ENCODE peak calls at places on chromosomes 2 and 18, in five cellular contexts. One of them, this sample, is unnamed.

GRCh38 chr18:7272268-7273049 is 41.6 kb downstream of the LRRC30 start:
- DNase-seq in foreskin fibroblast: peak; percentile 46
- DNase-seq in RWPE2: no peak
- DNase-seq in GM23338: peak; percentile 89
- DNase-seq in AG04449: no peak
- DNase-seq in this sample: peak; percentile 75

GRCh38 chr2:52145005-52145404 is 1113.1 kb upstream of the NRXN1 start:
- DNase-seq in foreskin fibroblast: no peak
- DNase-seq in RWPE2: no peak
- DNase-seq in AG04449: no peak
- DNase-seq in GM23338: no peak
- DNase-seq in this sample: no peak

GRCh38 chr2:85843543-85843942 is 45.2 kb downstream of the ST3GAL5 start:
- DNase-seq in RWPE2: no peak
- DNase-seq in AG04449: no peak
- DNase-seq in GM23338: peak; percentile 72
- DNase-seq in foreskin fibroblast: no peak
- DNase-seq in this sample: no peak

GRCh38 chr2:222594679-222595078 is 61.2 kb downstream of the FARSB start:
- DNase-seq in AG04449: no peak
- DNase-seq in RWPE2: no peak
- DNase-seq in foreskin fibroblast: peak; percentile 62
- DNase-seq in GM23338: no peak
- DNase-seq in this sample: peak; percentile 69

GRCh38 chr18:56067216-56067611 is 479.2 kb upstream of the TCF4 start:
- DNase-seq in AG04449: peak; percentile 33
- DNase-seq in foreskin fibroblast: no peak
- DNase-seq in RWPE2: no peak
- DNase-seq in GM23338: no peak
- DNase-seq in this sample: peak; percentile 87

GRCh38 chr2:231037731-231038482 is 584 bp downstream of the C2orf72 start:
- DNase-seq in GM23338: peak; percentile 26
- DNase-seq in foreskin fibroblast: no peak
- DNase-seq in RWPE2: no peak
- DNase-seq in AG04449: no peak
- DNase-seq in this sample: no peak

GRCh38 chr2:32805104-32806095 is 141.4 kb upstream of the LTBP1 start:
- DNase-seq in RWPE2: no peak
- DNase-seq in foreskin fibroblast: no peak
- DNase-seq in GM23338: no peak
- DNase-seq in AG04449: no peak
- DNase-seq in this sample: no peak

GRCh38 chr2:230901006-230901405 is 24.0 kb downstream of the GPR55 start:
- DNase-seq in AG04449: no peak
- DNase-seq in RWPE2: no peak
- DNase-seq in GM23338: no peak
- DNase-seq in foreskin fibroblast: no peak
- DNase-seq in this sample: no peak

GRCh38 chr2:131404794-131405193 is 40.8 kb upstream of the RAB6D start:
- DNase-seq in AG04449: no peak
- DNase-seq in GM23338: peak; percentile 10
- DNase-seq in RWPE2: no peak
- DNase-seq in foreskin fibroblast: no peak
- DNase-seq in this sample: no peak

GRCh38 chr18:9434240-9434701 is 41.0 kb upstream of the RALBP1 start:
- DNase-seq in RWPE2: no peak
- DNase-seq in foreskin fibroblast: no peak
- DNase-seq in AG04449: no peak
- DNase-seq in GM23338: peak; percentile 24
- DNase-seq in this sample: no peak

GRCh38 chr18:45449761-45450227 is 165.5 kb upstream of the SLC14A2 start:
- DNase-seq in AG04449: no peak
- DNase-seq in RWPE2: no peak
- DNase-seq in foreskin fibroblast: peak; percentile 12
- DNase-seq in GM23338: no peak
- DNase-seq in this sample: peak; percentile 64

GRCh38 chr2:31578316-31578715 is 2.4 kb downstream of the SRD5A2 start:
- DNase-seq in RWPE2: no peak
- DNase-seq in foreskin fibroblast: no peak
- DNase-seq in GM23338: no peak
- DNase-seq in AG04449: no peak
- DNase-seq in this sample: no peak

GRCh38 chr2:29398384-29399237 is 283.4 kb downstream of the CLIP4 start:
- DNase-seq in foreskin fibroblast: no peak
- DNase-seq in GM23338: no peak
- DNase-seq in AG04449: no peak
- DNase-seq in RWPE2: no peak
- DNase-seq in this sample: no peak

GRCh38 chr2:74554821-74555531 is 456 bp downstream of the DOK1 start:
- DNase-seq in GM23338: peak; percentile 66
- DNase-seq in foreskin fibroblast: no peak
- DNase-seq in RWPE2: no peak
- DNase-seq in AG04449: no peak
- DNase-seq in this sample: no peak

GRCh38 chr2:27966466-27966865 is 75.9 kb downstream of the BABAM2 start:
- DNase-seq in GM23338: no peak
- DNase-seq in AG04449: no peak
- DNase-seq in foreskin fibroblast: peak; percentile 58
- DNase-seq in RWPE2: no peak
- DNase-seq in this sample: peak; percentile 77

GRCh38 chr18:12258719-12259705 is 4.9 kb downstream of the CIDEA start:
- DNase-seq in foreskin fibroblast: no peak
- DNase-seq in GM23338: peak; percentile 41
- DNase-seq in AG04449: no peak
- DNase-seq in RWPE2: no peak
- DNase-seq in this sample: no peak

GRCh38 chr2:209426432-209426831 is 2.6 kb downstream of the MAP2 start:
- DNase-seq in foreskin fibroblast: no peak
- DNase-seq in RWPE2: no peak
- DNase-seq in AG04449: no peak
- DNase-seq in GM23338: peak; percentile 68
- DNase-seq in this sample: no peak

GRCh38 chr2:60531638-60532216 is 21.7 kb downstream of the BCL11A start:
- DNase-seq in AG04449: no peak
- DNase-seq in RWPE2: no peak
- DNase-seq in foreskin fibroblast: no peak
- DNase-seq in GM23338: peak; percentile 84
- DNase-seq in this sample: no peak

GRCh38 chr2:156845806-156846558 is 409.8 kb downstream of the GPD2 start:
- DNase-seq in foreskin fibroblast: no peak
- DNase-seq in AG04449: no peak
- DNase-seq in RWPE2: no peak
- DNase-seq in GM23338: peak; percentile 11
- DNase-seq in this sample: no peak

GRCh38 chr2:203310688-203311087 is 17.5 kb upstream of the ABI2 start:
- DNase-seq in AG04449: no peak
- DNase-seq in foreskin fibroblast: no peak
- DNase-seq in GM23338: no peak
- DNase-seq in RWPE2: no peak
- DNase-seq in this sample: no peak

GRCh38 chr2:39954346-39954745 is 175.3 kb upstream of the THUMPD2 start:
- DNase-seq in foreskin fibroblast: peak; percentile 45
- DNase-seq in AG04449: no peak
- DNase-seq in GM23338: no peak
- DNase-seq in RWPE2: no peak
- DNase-seq in this sample: peak; percentile 50

GRCh38 chr2:28269019-28269784 is 123.5 kb upstream of the FOSL2 start:
- DNase-seq in GM23338: peak; percentile 40
- DNase-seq in foreskin fibroblast: no peak
- DNase-seq in RWPE2: peak; percentile 61
- DNase-seq in AG04449: no peak
- DNase-seq in this sample: no peak

GRCh38 chr2:127660291-127660578 is 14.3 kb downstream of the GPR17 start:
- DNase-seq in GM23338: no peak
- DNase-seq in AG04449: no peak
- DNase-seq in foreskin fibroblast: no peak
- DNase-seq in RWPE2: peak; percentile 15
- DNase-seq in this sample: no peak

GRCh38 chr2:84559838-84560237 is 43.5 kb downstream of the DNAH6 start:
- DNase-seq in foreskin fibroblast: no peak
- DNase-seq in RWPE2: no peak
- DNase-seq in AG04449: no peak
- DNase-seq in GM23338: no peak
- DNase-seq in this sample: no peak

GRCh38 chr18:42231796-42232195 is 276.8 kb downstream of the PIK3C3 start:
- DNase-seq in foreskin fibroblast: no peak
- DNase-seq in GM23338: no peak
- DNase-seq in RWPE2: no peak
- DNase-seq in AG04449: no peak
- DNase-seq in this sample: no peak

GRCh38 chr2:96225016-96225533 is 16.4 kb upstream of the STARD7 start:
- DNase-seq in RWPE2: no peak
- DNase-seq in GM23338: no peak
- DNase-seq in AG04449: no peak
- DNase-seq in foreskin fibroblast: no peak
- DNase-seq in this sample: no peak

GRCh38 chr2:124034265-124034664 is 9.2 kb downstream of the CNTNAP5 start:
- DNase-seq in GM23338: no peak
- DNase-seq in AG04449: no peak
- DNase-seq in foreskin fibroblast: no peak
- DNase-seq in RWPE2: no peak
- DNase-seq in this sample: no peak

GRCh38 chr2:105739944-105740734 is 4.6 kb upstream of the NCK2 start:
- DNase-seq in foreskin fibroblast: no peak
- DNase-seq in RWPE2: no peak
- DNase-seq in GM23338: no peak
- DNase-seq in AG04449: no peak
- DNase-seq in this sample: no peak

GRCh38 chr2:105741216-105741615 is 3.5 kb upstream of the NCK2 start:
- DNase-seq in RWPE2: no peak
- DNase-seq in AG04449: no peak
- DNase-seq in foreskin fibroblast: no peak
- DNase-seq in GM23338: no peak
- DNase-seq in this sample: no peak

GRCh38 chr2:105737980-105738657 is 6.6 kb upstream of the NCK2 start:
- DNase-seq in foreskin fibroblast: no peak
- DNase-seq in RWPE2: no peak
- DNase-seq in AG04449: no peak
- DNase-seq in GM23338: no peak
- DNase-seq in this sample: no peak

GRCh38 chr2:105738658-105739051 is 6.1 kb upstream of the NCK2 start:
- DNase-seq in foreskin fibroblast: no peak
- DNase-seq in GM23338: no peak
- DNase-seq in RWPE2: no peak
- DNase-seq in AG04449: no peak
- DNase-seq in this sample: no peak

GRCh38 chr2:105739408-105739807 is 5.3 kb upstream of the NCK2 start:
- DNase-seq in AG04449: no peak
- DNase-seq in foreskin fibroblast: no peak
- DNase-seq in RWPE2: no peak
- DNase-seq in GM23338: no peak
- DNase-seq in this sample: no peak
- TF ChIP-seq CTCF in AG04449: no peak
- TF ChIP-seq CTCF in foreskin fibroblast: no peak
- TF ChIP-seq CTCF in RWPE2: no peak
- TF ChIP-seq CTCF in GM23338: no peak
- TF ChIP-seq CTCF in this sample: no peak

GRCh38 chr18:61951396-61951795 is 58.6 kb upstream of the RNF152 start:
- DNase-seq in AG04449: no peak
- DNase-seq in GM23338: no peak
- DNase-seq in RWPE2: no peak
- DNase-seq in foreskin fibroblast: no peak
- DNase-seq in this sample: no peak
- H3K4me3 ChIP-seq in AG04449: no peak overlapping the region
- H3K4me3 ChIP-seq in GM23338: no peak overlapping the region
- H3K4me3 ChIP-seq in RWPE2: no peak overlapping the region
- H3K4me3 ChIP-seq in foreskin fibroblast: no peak overlapping the region
- H3K4me3 ChIP-seq in this sample: no peak overlapping the region

GRCh38 chr2:49843314-49843713 is 689.0 kb upstream of the FSHR start:
- DNase-seq in AG04449: no peak
- DNase-seq in RWPE2: no peak
- DNase-seq in foreskin fibroblast: no peak
- DNase-seq in GM23338: peak; percentile 28
- DNase-seq in this sample: no peak
- TF ChIP-seq CTCF in AG04449: no peak
- TF ChIP-seq CTCF in RWPE2: no peak
- TF ChIP-seq CTCF in foreskin fibroblast: no peak
- TF ChIP-seq CTCF in GM23338: peak; percentile 20
- TF ChIP-seq CTCF in this sample: no peak

DNA sequence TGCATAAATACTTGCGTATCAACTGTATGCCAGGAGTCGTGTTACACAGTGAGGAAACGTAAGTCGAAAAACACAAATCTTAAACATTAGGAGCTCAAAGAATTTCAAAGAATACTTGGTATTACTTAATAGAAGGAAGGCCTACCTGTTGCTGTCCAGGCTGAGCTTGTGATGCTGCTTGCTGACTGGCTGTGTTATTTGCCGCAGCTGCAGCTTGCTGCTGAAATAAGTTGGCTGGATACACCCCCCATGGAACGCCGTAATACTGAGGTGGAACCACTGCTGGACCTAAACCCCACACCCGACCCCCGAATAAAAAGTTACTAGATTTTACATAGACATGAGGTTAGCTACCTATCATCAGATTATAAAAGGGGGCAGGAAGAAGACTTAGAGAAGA is 56.4 kb downstream of the PUM2 start:
- DNase-seq in GM23338: no peak
- DNase-seq in AG04449: no peak
- DNase-seq in RWPE2: no peak
- DNase-seq in foreskin fibroblast: no peak
- DNase-seq in this sample: no peak
- H3K4me3 ChIP-seq in GM23338: no peak overlapping the region
- H3K4me3 ChIP-seq in AG04449: no peak overlapping the region
- H3K4me3 ChIP-seq in RWPE2: no peak overlapping the region
- H3K4me3 ChIP-seq in foreskin fibroblast: no peak overlapping the region
- H3K4me3 ChIP-seq in this sample: no peak overlapping the region

GRCh38 chr2:188979730-188980123 is 5.6 kb downstream of the COL3A1 start:
- DNase-seq in foreskin fibroblast: no peak
- DNase-seq in GM23338: no peak
- DNase-seq in RWPE2: no peak
- DNase-seq in AG04449: no peak
- DNase-seq in this sample: peak; percentile 21

GRCh38 chr2:188986839-188987238 is 12.7 kb downstream of the COL3A1 start:
- DNase-seq in GM23338: no peak
- DNase-seq in foreskin fibroblast: no peak
- DNase-seq in AG04449: no peak
- DNase-seq in RWPE2: no peak
- DNase-seq in this sample: peak; percentile 53

GRCh38 chr2:188984680-188985079 is 10.5 kb downstream of the COL3A1 start:
- DNase-seq in RWPE2: no peak
- DNase-seq in GM23338: no peak
- DNase-seq in AG04449: peak; percentile 81
- DNase-seq in foreskin fibroblast: peak; percentile 82
- DNase-seq in this sample: peak; percentile 95

GRCh38 chr2:188983427-188984101 is 9.4 kb downstream of the COL3A1 start:
- DNase-seq in AG04449: no peak
- DNase-seq in GM23338: peak; percentile 72
- DNase-seq in RWPE2: no peak
- DNase-seq in foreskin fibroblast: no peak
- DNase-seq in this sample: peak; percentile 97

DNA sequence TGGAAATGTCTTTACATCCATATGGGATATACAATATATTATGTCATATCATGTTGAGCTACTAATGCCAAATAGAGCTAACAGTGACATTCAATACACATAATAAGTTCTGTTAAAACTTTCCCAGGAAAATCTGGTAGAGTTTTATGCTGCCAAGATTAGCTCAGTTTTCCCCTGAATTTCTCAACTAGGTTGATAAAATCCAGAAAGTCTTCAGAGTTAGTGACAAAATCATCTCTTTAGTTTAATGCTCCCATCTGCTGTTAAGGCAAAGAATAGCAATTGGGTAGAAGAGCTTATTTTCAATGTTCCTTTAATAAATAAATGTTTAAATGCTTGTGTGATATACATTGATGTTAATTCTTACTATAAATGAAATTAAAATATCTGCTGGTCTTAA is 10.0 kb downstream of the COL3A1 start:
- DNase-seq in foreskin fibroblast: no peak
- DNase-seq in RWPE2: no peak
- DNase-seq in AG04449: no peak
- DNase-seq in GM23338: peak; percentile 20
- DNase-seq in this sample: peak; percentile 94
- TF ChIP-seq CTCF in foreskin fibroblast: peak; percentile 40
- TF ChIP-seq CTCF in RWPE2: peak; percentile 29
- TF ChIP-seq CTCF in AG04449: peak; percentile 8
- TF ChIP-seq CTCF in GM23338: peak; percentile 40
- TF ChIP-seq CTCF in this sample: peak; percentile 67

This sample was measured in AG10803.